ENCODE peak calls at places on chromosomes 4 and X, in nine cellular contexts. C is fibroblast of lung, G is colonic mucosa, R is esophagus squamous epithelium, E is pancreas, J is dorsolateral prefrontal cortex, Q is Calu3, D is lower lobe of right lung, U is heart right ventricle. P is an unnamed sample.

GRCh38 chrX:57772637-57773036 is 92.6 kb upstream of the NLRP2B start:
- DNase-seq in C (no peak), G (no peak), R (no peak), E (no peak), J (no peak), Q (no peak), D (no peak), U (no peak), P (peak)

GRCh38 chr4:112152496-112152895 is 7.2 kb downstream of the FAM241A start:
- DNase-seq in C (no peak), G (no peak), R (no peak), E (no peak), J (no peak), Q (no peak), D (no peak), U (no peak), P (peak)

GRCh38 chrX:153864561-153865320 is 21.2 kb downstream of the L1CAM start:
- DNase-seq in C (no peak), G (no peak), R (no peak), E (no peak), J (peak), Q (no peak), D (no peak), U (no peak), P (no peak)

GRCh38 chr4:17111436-17111835 is 213.0 kb upstream of the LDB2 start:
- DNase-seq in C (no peak), G (no peak), R (no peak), E (no peak), J (no peak), Q (no peak), D (no peak), U (no peak), P (peak)

GRCh38 chr4:85717366-85717765 is 242.4 kb downstream of the ARHGAP24 start:
- DNase-seq in C (peak), G (no peak), R (no peak), E (no peak), J (no peak), Q (no peak), D (no peak), U (no peak), P (peak)

GRCh38 chrX:106203315-106203714 is 35.2 kb downstream of the PWWP3B start:
- DNase-seq in C (no peak), G (no peak), R (no peak), E (no peak), J (no peak), Q (no peak), D (no peak), U (no peak), P (no peak)

GRCh38 chr4:55530167-55530566 is 16.5 kb downstream of the CLOCK start:
- DNase-seq in C (no peak), G (no peak), R (no peak), E (no peak), J (no peak), Q (no peak), D (no peak), U (no peak), P (no peak)

GRCh38 chrX:24799565-24799964 is 105.8 kb downstream of the POLA1 start:
- DNase-seq in C (no peak), G (no peak), R (no peak), E (no peak), J (no peak), Q (no peak), D (no peak), U (no peak), P (peak)

GRCh38 chr4:8710416-8710815 is 117.9 kb downstream of the CPZ start:
- DNase-seq in C (no peak), G (no peak), R (no peak), E (no peak), J (peak), Q (no peak), D (peak), U (no peak), P (no peak)

GRCh38 chr4:71860643-71861042 is 76.8 kb upstream of the GC start:
- DNase-seq in C (no peak), G (no peak), R (no peak), E (no peak), J (no peak), Q (no peak), D (no peak), U (no peak), P (no peak)

GRCh38 chrX:37646254-37646653 is 39.3 kb upstream of the XK start:
- DNase-seq in C (no peak), G (no peak), R (no peak), E (no peak), J (no peak), Q (no peak), D (no peak), U (no peak), P (peak)
- TF ChIP-seq CTCF in C (no peak), G (no peak), R (no peak), E (no peak), J (no peak), Q (no peak), D (no peak), U (no peak), P (no peak)

GRCh38 chr4:123350191-123350544 is 46.4 kb upstream of the SPRY1 start:
- DNase-seq in C (no peak), G (no peak), R (no peak), E (peak), J (no peak), Q (peak), D (no peak), U (no peak), P (no peak)
- TF ChIP-seq CTCF in C (no peak), G (no peak), R (peak), E (no peak), J (no peak), Q (no peak), D (no peak), U (no peak), P (no peak)

DNA sequence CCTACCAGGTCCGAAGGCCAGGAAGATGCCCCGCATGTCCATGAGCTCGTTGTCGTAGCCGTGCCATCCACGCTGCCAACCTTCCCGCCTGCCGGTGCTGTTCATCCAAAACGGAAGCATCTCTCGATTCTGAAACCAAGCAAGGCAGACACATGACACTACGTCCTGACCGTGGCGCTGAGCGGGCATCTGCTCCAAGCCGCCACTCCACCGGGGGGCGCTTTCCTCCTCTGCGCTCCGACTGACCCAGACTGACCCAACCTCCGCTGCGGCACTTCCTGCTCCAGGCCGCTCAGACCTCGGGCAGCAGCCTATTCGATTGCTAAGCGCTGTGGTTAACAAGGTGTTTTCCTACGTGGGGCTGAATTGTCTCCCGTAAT is 120.4 kb downstream of the ENPP6 start:
- DNase-seq in C (peak), G (peak), R (no peak), E (no peak), J (peak), Q (no peak), D (peak), U (peak), P (no peak)
- TF ChIP-seq CTCF in C (peak), G (peak), R (no peak), E (no peak), J (peak), Q (no peak), D (peak), U (no peak), P (peak)

DNA sequence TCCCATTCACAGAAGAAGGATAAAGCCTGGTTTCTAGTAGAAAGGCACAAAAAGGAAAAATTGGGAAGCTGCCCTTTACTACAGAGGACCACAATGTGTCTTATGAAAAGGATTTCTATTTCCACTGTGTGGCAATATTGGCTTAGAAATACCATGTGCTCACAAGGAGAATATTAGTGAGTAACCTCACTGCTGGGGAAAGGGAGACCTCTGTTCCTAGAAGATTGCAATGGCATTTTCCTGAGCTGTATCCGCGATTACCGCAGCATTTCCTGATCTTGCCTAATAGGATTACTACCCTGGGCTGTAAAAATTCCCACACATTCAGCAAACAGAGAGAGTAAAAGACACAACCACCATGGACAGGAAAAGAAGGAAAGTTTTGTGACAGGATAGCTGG is 308.8 kb upstream of the TECRL start:
- DNase-seq in C (no peak), G (no peak), R (no peak), E (no peak), J (no peak), Q (no peak), D (no peak), U (no peak), P (peak)
- TF ChIP-seq CTCF in C (no peak), G (no peak), R (no peak), E (no peak), J (no peak), Q (no peak), D (no peak), U (no peak), P (peak)

GRCh38 chr4:73411731-73412414 is 7.8 kb downstream of the ALB start:
- DNase-seq in C (no peak), G (no peak), R (no peak), E (no peak), J (no peak), Q (no peak), D (no peak), U (no peak), P (no peak)
- TF ChIP-seq CTCF in C (no peak), G (no peak), R (no peak), E (no peak), J (no peak), Q (no peak), D (no peak), U (no peak), P (no peak)